ENCODE peak calls at places on chromosomes 11 and 22, in four cellular contexts. J, P, G and B are unnamed samples.
A peak's percentile ranks its signal among the peaks of the same experiment; 100 is the strongest.

GRCh38 chr11:109747839-109748238 is 325.8 kb downstream of the C11orf87 start:
- DNase-seq in J (no peak), P (no peak), G (no peak), B (no peak)

GRCh38 chr11:69912911-69913451 is 93.8 kb upstream of the FGF3 start:
- DNase-seq in J (no peak), P (peak; percentile 55), G (no peak), B (no peak)

GRCh38 chr11:67266424-67267187 is at the start of gene GRK2:
- DNase-seq in J (peak; percentile 39), P (peak; percentile 93), G (peak; percentile 41), B (no peak)

GRCh38 chr11:128491195-128491936 is 96.0 kb downstream of the ETS1 start:
- DNase-seq in J (no peak), P (no peak), G (no peak), B (no peak)

GRCh38 chr11:72767203-72768062 is 15.2 kb upstream of the ARAP1 start:
- DNase-seq in J (no peak), P (no peak), G (no peak), B (no peak)

GRCh38 chr11:8309862-8310261 is 46.2 kb upstream of the LMO1 start:
- DNase-seq in J (no peak), P (no peak), G (no peak), B (no peak)

GRCh38 chr11:96307748-96308133 is 35.3 kb downstream of the MAML2 start:
- DNase-seq in J (peak; percentile 93), P (no peak), G (peak; percentile 87), B (peak; percentile 93)

GRCh38 chr11:8061555-8062428 is 19.2 kb upstream of the TUB start:
- DNase-seq in J (no peak), P (peak; percentile 69), G (no peak), B (no peak)

GRCh38 chr22:37184816-37185541 is 3.1 kb downstream of the C1QTNF6 start:
- DNase-seq in J (no peak), P (peak; percentile 66), G (no peak), B (no peak)

GRCh38 chr11:11563193-11563592 is 58.6 kb downstream of the GALNT18 start:
- DNase-seq in J (no peak), P (no peak), G (no peak), B (no peak)

GRCh38 chr11:125625594-125626380 is 824 bp downstream of the CHEK1 start:
- DNase-seq in J (peak; percentile 87), P (peak; percentile 95), G (peak; percentile 85), B (peak; percentile 92)

GRCh38 chr22:39132871-39133524 is 19.5 kb downstream of the CBX7 start:
- DNase-seq in J (no peak), P (peak; percentile 66), G (no peak), B (no peak)

GRCh38 chr11:125201525-125202121 is 37.1 kb downstream of the PKNOX2 start:
- DNase-seq in J (peak; percentile 59), P (peak; percentile 41), G (no peak), B (no peak)

GRCh38 chr11:35115688-35116030 is 23.3 kb upstream of the CD44 start:
- DNase-seq in J (peak; percentile 38), P (no peak), G (no peak), B (no peak)

GRCh38 chr11:93196816-93197382 is 892 bp downstream of the SLC36A4 start:
- DNase-seq in J (no peak), P (no peak), G (peak; percentile 24), B (no peak)
- TF ChIP-seq CTCF in J (peak; percentile 23), P (peak; percentile 48), G (peak; percentile 59), B (peak; percentile 53)

DNA sequence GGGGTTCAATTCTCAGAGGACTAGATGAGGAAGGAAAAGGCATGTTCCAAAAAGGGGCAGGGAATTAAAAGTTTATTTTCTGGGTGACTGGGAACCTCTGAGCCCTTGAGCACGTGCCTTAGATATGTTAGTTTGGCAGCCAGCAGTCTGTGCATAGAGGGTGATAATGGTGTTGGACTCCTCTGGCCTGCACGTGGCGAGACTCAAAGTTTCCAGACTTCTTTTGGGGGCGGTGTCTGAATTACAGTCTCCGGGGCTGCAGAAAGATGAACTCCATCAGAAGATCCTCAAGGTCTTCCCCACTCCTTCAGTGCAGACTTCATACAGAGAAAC is 861 bp upstream of the ZNRF3 start:
- DNase-seq in J (peak; percentile 23), P (no peak), G (no peak), B (peak; percentile 21)
- H3K4me3 ChIP-seq in J (peak overlapping the region; percentile 81), P (peak overlapping the region; percentile 62), G (peak overlapping the region; percentile 79), B (peak overlapping the region; percentile 67)

DNA sequence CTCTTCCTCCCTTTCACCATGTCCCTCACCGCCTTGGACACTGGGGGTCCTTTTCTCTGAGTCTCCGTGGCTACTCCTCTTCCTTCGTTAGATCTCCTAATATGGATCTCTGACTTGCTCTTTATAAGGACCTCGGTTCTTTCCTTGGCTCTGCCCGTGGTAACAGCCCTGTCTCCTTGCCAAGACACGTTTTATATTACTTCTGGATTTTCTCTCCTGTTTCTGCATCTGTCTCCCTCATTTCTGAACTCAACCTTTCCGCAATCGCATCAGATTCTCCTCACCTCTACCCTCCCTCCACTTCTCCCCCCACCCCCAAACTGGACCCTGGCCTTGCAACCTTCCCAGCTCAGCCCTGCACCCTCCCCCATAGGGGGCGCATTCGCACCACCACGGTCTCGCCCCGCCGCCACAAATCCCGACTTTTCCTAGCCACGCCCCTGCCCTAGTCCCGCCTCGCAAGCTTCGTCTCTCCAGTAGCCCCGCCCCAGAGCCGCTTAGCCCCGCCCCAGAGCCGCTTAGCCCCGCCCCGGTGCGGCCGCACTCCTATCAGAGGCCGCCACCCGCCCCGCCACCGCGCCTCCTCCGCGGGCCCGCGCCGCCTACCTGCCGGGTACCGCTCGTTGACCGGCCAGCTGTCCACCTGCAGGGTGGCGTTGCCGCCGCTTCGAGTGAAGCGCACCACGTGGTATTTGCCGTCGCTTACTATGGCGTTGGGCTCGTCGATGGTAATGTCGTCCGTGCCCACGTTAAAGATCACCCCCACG is 39.0 kb downstream of the SLC22A12 start:
- DNase-seq in J (no peak), P (no peak), G (no peak), B (no peak)
- TF ChIP-seq CTCF in J (no peak), P (no peak), G (no peak), B (peak; percentile 3)

DNA sequence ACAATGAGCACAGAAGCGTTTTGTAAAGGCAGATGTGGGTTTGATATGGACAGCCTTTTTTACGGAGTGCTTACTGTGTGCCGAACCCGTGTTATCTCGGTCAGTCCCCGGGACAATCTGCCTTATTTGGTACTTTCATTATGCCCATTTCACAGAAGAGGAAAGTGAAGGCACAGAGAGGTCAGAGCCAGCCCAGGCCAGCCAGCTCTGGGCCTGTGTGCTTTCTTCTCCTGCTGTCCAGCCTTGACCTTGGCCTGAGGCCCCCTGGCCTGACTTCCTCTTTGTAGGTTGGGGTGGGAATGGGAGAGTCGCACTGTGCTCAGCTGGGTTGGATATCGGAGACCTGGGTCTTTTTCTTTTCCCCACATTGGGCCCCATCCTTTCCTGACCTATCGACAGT is 660 bp upstream of the CRYBB1 start:
- DNase-seq in J (no peak), P (peak; percentile 48), G (no peak), B (no peak)
- H3K4me3 ChIP-seq in J (no peak overlapping the region), P (no peak overlapping the region), G (no peak overlapping the region), B (no peak overlapping the region)

GRCh38 chr11:131691558-131692041 is 321.2 kb downstream of the NTM start:
- DNase-seq in J (peak; percentile 20), P (no peak), G (peak; percentile 13), B (no peak)
- TF ChIP-seq CTCF in J (peak; percentile 59), P (no peak), G (peak; percentile 53), B (peak; percentile 70)

GRCh38 chr22:33391298-33391697 is 333.1 kb upstream of the SYN3 start:
- DNase-seq in J (no peak), P (no peak), G (no peak), B (no peak)
- H3K4me3 ChIP-seq in J (no peak overlapping the region), P (no peak overlapping the region), G (no peak overlapping the region), B (no peak overlapping the region)

GRCh38 chr11:30617762-30618161 is 31.6 kb upstream of the MPPED2 start:
- DNase-seq in J (no peak), P (no peak), G (no peak), B (no peak)
- TF ChIP-seq CTCF in J (no peak), P (no peak), G (no peak), B (no peak)

GRCh38 chr11:61359541-61359940 is 2.1 kb downstream of the CYB561A3 start:
- DNase-seq in J (no peak), P (no peak), G (no peak), B (no peak)
- H3K4me3 ChIP-seq in J (no peak overlapping the region), P (peak overlapping the region; percentile 59), G (no peak overlapping the region), B (no peak overlapping the region)

DNA sequence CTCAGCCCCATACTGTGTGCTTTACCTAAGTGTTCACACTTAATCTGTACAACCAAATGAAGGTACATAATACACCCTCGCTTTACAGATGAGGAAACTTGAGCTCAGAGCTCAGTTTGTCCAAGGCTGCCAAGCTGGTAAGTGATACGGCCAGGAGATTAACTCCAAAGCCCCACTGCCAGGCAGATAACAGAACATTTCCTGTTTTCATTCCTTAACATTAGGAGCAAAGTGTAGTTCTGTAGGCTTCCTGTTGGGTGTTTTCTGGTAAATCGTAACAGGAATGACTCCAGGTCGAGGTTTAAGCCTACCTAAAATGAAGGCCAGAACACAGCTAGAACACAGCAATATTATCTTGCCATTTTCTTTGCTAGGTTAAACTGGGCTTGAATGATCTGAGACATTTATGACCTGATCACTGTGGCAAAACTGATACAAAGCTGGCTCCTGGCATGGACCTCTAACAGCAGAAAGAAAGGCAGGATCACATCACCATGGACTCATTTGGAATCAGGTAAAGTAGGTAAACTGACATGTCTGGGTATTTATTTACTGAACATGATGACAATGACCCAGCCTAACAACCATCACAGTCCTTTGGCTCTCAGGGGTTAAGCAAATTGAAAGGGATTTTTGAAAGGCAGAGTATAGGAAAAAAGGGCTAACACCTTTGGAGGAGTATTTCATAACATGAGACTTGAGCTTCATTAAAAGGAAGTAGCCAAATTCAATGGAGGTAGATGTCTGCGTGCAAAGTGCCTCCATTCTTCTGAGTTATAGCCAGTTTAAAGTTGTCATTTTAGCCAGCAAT is 3.9 kb upstream of the NUP50 start:
- DNase-seq in J (peak; percentile 35), P (no peak), G (no peak), B (no peak)
- TF ChIP-seq CTCF in J (no peak), P (peak; percentile 33), G (peak; percentile 24), B (no peak)